ENCODE peak calls at places on chromosomes 7 and 10, in seven cellular contexts. C is activated B cell treated with CpG ODN at 0.5 μM for 24 hours, V is neural crest cell, F is Panc1, N is thoracic aorta, A is GM12878, Y is ovary. G is an unnamed sample.
A peak's percentile ranks its signal among the peaks of the same experiment; 100 is the strongest.

GRCh38 chr10:95606922-95607321 is 45.8 kb upstream of the SORBS1 start:
- DNase-seq in A (no peak), V (no peak), C (no peak), F (no peak), Y (no peak), N (no peak), G (no peak)

GRCh38 chr7:44955733-44956132 is 23.1 kb downstream of the MYO1G start:
- DNase-seq in N (no peak), Y (no peak), A (no peak), F (no peak), C (no peak), V (no peak), G (no peak)

GRCh38 chr7:44575054-44575453 is 1.3 kb upstream of the DDX56 start:
- DNase-seq in Y (no peak), F (no peak), N (no peak), V (no peak), C (no peak), A (no peak), G (no peak)

GRCh38 chr7:153193144-153193595 is 433.6 kb downstream of the ACTR3B start:
- DNase-seq in V (peak; percentile 42), N (no peak), Y (no peak), C (no peak), F (no peak), A (no peak), G (no peak)

GRCh38 chr7:5827755-5828154 is 46.3 kb upstream of the RNF216 start:
- DNase-seq in V (no peak), A (no peak), N (no peak), F (no peak), C (no peak), Y (no peak), G (no peak)

GRCh38 chr7:116671681-116672595 is at the start of gene MET:
- DNase-seq in F (peak; percentile 69), C (peak; percentile 54), Y (peak; percentile 25), A (no peak), V (peak; percentile 42), N (peak; percentile 9), G (peak; percentile 17)

GRCh38 chr10:67609996-67610793 is 85.8 kb downstream of the CTNNA3 start:
- DNase-seq in A (no peak), Y (no peak), V (no peak), N (no peak), F (no peak), C (no peak), G (no peak)

GRCh38 chr7:158828343-158829020 is 827 bp downstream of the ESYT2 start:
- DNase-seq in Y (peak; percentile 66), C (peak; percentile 37), F (no peak), A (no peak), N (no peak), V (peak; percentile 33), G (no peak)

GRCh38 chr7:141073173-141073640 is 657 bp upstream of the TMEM178B start:
- DNase-seq in F (no peak), C (peak; percentile 22), A (no peak), V (peak; percentile 51), N (no peak), Y (no peak), G (no peak)

GRCh38 chr7:74023037-74023436 is 4.9 kb upstream of the ELN start:
- DNase-seq in F (no peak), N (peak; percentile 79), V (peak; percentile 15), C (no peak), A (no peak), Y (peak; percentile 75), G (no peak)

GRCh38 chr7:1275685-1276424 is 43.2 kb downstream of the UNCX start:
- DNase-seq in A (no peak), Y (no peak), F (no peak), C (no peak), V (no peak), N (no peak), G (no peak)

GRCh38 chr7:36607206-36607515 is 117.1 kb downstream of the AOAH start:
- DNase-seq in Y (no peak), N (no peak), V (no peak), F (no peak), C (no peak), A (no peak), G (no peak)

GRCh38 chr10:80468806-80469421 is 14.8 kb downstream of the TSPAN14 start:
- DNase-seq in Y (no peak), C (no peak), F (no peak), N (no peak), V (no peak), A (no peak), G (no peak)

DNA sequence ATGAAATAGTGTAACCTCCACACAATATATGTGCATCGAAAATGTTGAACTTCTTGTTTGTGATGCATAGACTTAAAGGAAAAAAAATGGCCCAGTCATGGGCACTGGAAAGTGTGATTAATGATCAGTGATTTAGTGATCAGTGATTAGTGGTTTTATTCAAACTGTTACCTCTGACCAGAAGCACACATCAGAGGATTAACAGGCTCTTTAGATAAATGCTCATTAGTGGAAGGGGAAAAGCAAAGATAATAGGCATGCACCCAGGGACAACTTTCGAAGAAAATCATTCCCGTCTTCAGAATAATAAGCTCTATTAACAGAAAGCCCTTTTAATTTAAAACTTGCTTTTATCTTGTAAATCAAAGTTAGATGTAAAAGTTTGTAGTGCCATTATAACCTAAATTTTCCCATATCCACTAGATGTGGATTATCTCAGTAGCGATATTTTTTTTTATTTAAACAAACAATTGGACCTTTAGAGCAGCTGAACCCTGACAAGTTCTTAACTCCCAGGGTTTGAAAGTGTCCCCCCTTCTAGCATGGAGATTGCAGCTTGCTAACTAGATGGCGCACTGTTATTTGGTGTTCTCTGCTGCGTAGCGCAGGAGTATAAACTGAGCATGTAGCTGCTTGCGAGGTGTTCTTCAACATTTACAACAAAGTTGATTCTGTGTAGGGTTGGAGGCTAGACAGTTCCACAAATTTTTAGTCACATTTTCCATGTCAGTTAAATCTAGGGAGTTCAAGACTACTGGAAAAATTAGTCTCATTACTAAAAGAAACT is at the start of gene CREB5:
- DNase-seq in A (no peak), V (no peak), C (no peak), Y (no peak), F (no peak), N (no peak), G (no peak)
- TF ChIP-seq CTCF in A (peak; percentile 58), V (peak; percentile 15), C (no peak), Y (no peak), F (peak; percentile 58), N (no peak), G (no peak)

GRCh38 chr10:34745244-34745643 is 69.9 kb downstream of the PARD3 start:
- DNase-seq in N (no peak), A (no peak), V (no peak), C (no peak), Y (no peak), F (no peak), G (no peak)

GRCh38 chr10:34748357-34748756 is 66.7 kb downstream of the PARD3 start:
- DNase-seq in C (no peak), A (no peak), F (no peak), N (no peak), Y (no peak), V (no peak), G (no peak)

GRCh38 chr10:34751272-34751671 is 63.8 kb downstream of the PARD3 start:
- DNase-seq in N (no peak), Y (no peak), F (no peak), A (no peak), V (no peak), C (no peak), G (no peak)

GRCh38 chr10:34746094-34746493 is 69.0 kb downstream of the PARD3 start:
- DNase-seq in V (no peak), F (no peak), Y (no peak), A (no peak), N (no peak), C (no peak), G (no peak)

GRCh38 chr10:34748767-34749166 is 66.3 kb downstream of the PARD3 start:
- DNase-seq in N (no peak), V (no peak), A (no peak), Y (no peak), C (no peak), F (no peak), G (no peak)
- TF ChIP-seq CTCF in N (no peak), V (no peak), A (no peak), Y (no peak), C (no peak), F (no peak), G (no peak)

GRCh38 chr10:78436706-78437406 is 403.2 kb downstream of the RPS24 start:
- DNase-seq in C (no peak), V (no peak), F (no peak), A (no peak), Y (no peak), N (no peak), G (no peak)

GRCh38 chr10:78438907-78439809 is 405.5 kb downstream of the RPS24 start:
- DNase-seq in F (no peak), V (no peak), N (no peak), Y (no peak), C (no peak), A (no peak), G (no peak)

GRCh38 chr10:78437407-78437768 is 403.7 kb downstream of the RPS24 start:
- DNase-seq in V (no peak), Y (no peak), A (no peak), F (no peak), N (no peak), C (no peak), G (no peak)

GRCh38 chr10:78436223-78436575 is 402.5 kb downstream of the RPS24 start:
- DNase-seq in Y (no peak), C (no peak), N (no peak), A (no peak), V (no peak), F (no peak), G (no peak)

DNA sequence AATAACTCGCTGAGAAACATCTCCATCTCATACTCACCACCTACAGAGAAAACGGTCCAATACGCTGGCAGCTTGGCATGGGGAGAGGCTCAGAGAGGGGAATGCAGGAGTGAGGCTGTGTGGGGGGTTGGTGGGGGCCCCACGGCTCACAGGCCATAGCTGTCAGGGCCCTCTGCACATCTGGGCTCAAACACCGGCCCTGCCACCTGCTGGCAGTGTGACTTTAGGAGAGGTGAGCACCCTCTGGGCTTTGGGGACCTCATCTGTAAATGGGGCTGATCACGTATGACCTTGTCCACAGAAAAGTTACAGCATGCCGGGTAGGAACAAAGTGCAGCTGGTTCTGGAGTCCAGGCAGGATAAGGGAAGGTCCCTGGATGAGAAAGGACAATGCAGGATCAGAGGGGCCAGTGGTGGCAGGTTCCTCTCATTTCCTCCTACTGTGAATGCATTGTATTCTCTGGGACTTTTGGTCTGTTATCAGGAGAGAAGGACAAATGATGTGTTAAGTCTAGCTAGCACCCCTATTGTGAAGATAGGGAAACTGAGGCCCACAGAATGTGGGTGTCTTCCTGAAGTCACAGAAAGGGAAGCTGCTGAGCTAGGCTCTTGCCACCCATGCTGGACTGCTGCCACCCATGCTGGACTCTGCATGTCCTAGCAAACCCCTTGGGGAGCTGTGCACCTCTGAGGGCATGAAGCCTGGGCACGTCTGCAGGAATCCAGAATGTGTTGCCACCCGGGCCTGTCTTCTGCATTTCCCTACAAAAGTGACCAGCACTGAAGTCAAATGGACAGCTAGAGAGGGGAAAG is 404.6 kb downstream of the RPS24 start:
- DNase-seq in Y (no peak), A (no peak), F (no peak), N (no peak), C (no peak), V (no peak), G (no peak)
- TF ChIP-seq CTCF in Y (no peak), A (no peak), F (no peak), N (no peak), C (no peak), V (no peak), G (no peak)

DNA sequence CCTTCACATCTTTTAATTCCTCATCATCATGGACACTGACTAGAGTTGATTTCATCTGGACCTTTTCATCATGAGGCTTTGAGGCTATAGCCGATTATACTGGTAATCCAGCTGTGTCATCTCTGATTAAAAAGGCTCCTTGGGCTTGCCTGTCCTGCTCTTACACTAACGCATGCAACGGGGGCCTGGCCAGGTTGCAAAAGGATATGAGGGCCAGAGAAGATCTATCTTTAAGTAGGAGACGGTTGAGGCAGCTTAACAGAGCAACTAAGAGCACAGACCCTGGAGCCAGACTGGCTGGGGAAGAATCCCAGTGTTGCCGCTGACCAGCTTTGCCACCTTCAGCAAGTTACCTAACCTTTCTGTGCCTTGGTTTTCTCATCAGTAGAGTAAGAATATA is 211.5 kb downstream of the PTEN start:
- DNase-seq in C (no peak), A (no peak), V (no peak), N (no peak), Y (no peak), F (no peak), G (no peak)
- TF ChIP-seq CTCF in C (no peak), A (no peak), V (no peak), N (no peak), Y (no peak), F (no peak), G (no peak)

G was measured in natural killer cell.